ENCODE peak calls at places on chromosomes 7 and 10, in ten cellular contexts. H is HepG2, F is prostate gland, E is psoas muscle, N is tibial nerve, M is thoracic aorta, X is aorta, V is kidney, A is PC-3, W is small intestine. T is an unnamed sample. For H3K4me1, the result is how much of the 10 kb centered on the place peaks cover.

GRCh38 chr10:88728107-88728763 is 22.2 kb downstream of the LIPK start:
- DNase-seq in V (peak), A (no peak), H (peak), N (no peak), X (peak), F (no peak), E (no peak), M (no peak), W (no peak), T (no peak)

GRCh38 chr7:128210590-128211570 is 30.2 kb upstream of the LEP start:
- DNase-seq in M (no peak), A (peak), E (no peak), X (no peak), N (no peak), W (peak), H (no peak), V (no peak), F (no peak), T (no peak)

GRCh38 chr7:136868496-136869005 is at the start of gene CHRM2:
- DNase-seq in F (no peak), W (no peak), A (no peak), X (no peak), E (peak), H (no peak), N (no peak), V (no peak), M (no peak), T (no peak)

GRCh38 chr7:106450716-106451115 is 165.9 kb upstream of the NAMPT start:
- DNase-seq in V (no peak), E (no peak), N (no peak), A (no peak), H (no peak), M (no peak), W (no peak), X (no peak), F (no peak), T (no peak)

GRCh38 chr10:100742936-100743335 is 2.4 kb upstream of the PAX2 start:
- DNase-seq in H (no peak), F (no peak), A (no peak), M (no peak), V (peak), N (no peak), X (no peak), W (no peak), E (no peak), T (no peak)

GRCh38 chr10:6409982-6410694 is 169.9 kb downstream of the PRKCQ start:
- DNase-seq in W (peak), H (no peak), A (no peak), M (no peak), V (no peak), E (peak), N (no peak), F (no peak), X (no peak), T (no peak)

GRCh38 chr7:114825423-114825951 is 96.4 kb upstream of the MDFIC start:
- DNase-seq in M (no peak), X (no peak), A (no peak), F (no peak), H (no peak), W (no peak), V (no peak), N (no peak), E (no peak), T (no peak)

GRCh38 chr7:76357379-76358052 is 1.3 kb downstream of the YWHAG start:
- DNase-seq in M (no peak), F (no peak), A (no peak), W (peak), N (no peak), V (no peak), H (no peak), E (no peak), X (no peak), T (no peak)

GRCh38 chr7:132161231-132161915 is 414.9 kb downstream of the PLXNA4 start:
- DNase-seq in M (no peak), W (peak), N (no peak), F (peak), V (no peak), A (no peak), X (peak), H (no peak), E (peak), T (no peak)

GRCh38 chr7:85682819-85683218 is 496.0 kb upstream of the SEMA3D start:
- DNase-seq in A (no peak), E (no peak), X (no peak), H (no peak), W (no peak), N (no peak), F (no peak), V (no peak), M (no peak), T (no peak)

GRCh38 chr10:104371753-104372152 is 18.1 kb downstream of the CFAP58 start:
- DNase-seq in W (no peak), M (no peak), X (no peak), E (no peak), N (no peak), F (no peak), H (no peak), V (no peak), A (no peak), T (no peak)

GRCh38 chr10:72027498-72027897 is 60.9 kb downstream of the SPOCK2 start:
- DNase-seq in E (no peak), M (no peak), N (no peak), H (no peak), W (peak), X (no peak), V (no peak), A (peak), F (no peak), T (no peak)

GRCh38 chr10:72031706-72032105 is 56.6 kb downstream of the SPOCK2 start:
- DNase-seq in W (no peak), H (no peak), V (no peak), A (no peak), M (no peak), N (no peak), E (no peak), F (no peak), X (no peak), T (no peak)

GRCh38 chr10:72029414-72029813 is 58.9 kb downstream of the SPOCK2 start:
- DNase-seq in W (no peak), A (no peak), X (no peak), M (no peak), E (no peak), H (peak), V (no peak), F (no peak), N (no peak), T (no peak)

GRCh38 chr10:72034040-72034499 is 54.3 kb downstream of the SPOCK2 start:
- DNase-seq in E (no peak), W (no peak), X (no peak), A (no peak), F (no peak), N (no peak), M (no peak), V (no peak), H (peak), T (no peak)

DNA sequence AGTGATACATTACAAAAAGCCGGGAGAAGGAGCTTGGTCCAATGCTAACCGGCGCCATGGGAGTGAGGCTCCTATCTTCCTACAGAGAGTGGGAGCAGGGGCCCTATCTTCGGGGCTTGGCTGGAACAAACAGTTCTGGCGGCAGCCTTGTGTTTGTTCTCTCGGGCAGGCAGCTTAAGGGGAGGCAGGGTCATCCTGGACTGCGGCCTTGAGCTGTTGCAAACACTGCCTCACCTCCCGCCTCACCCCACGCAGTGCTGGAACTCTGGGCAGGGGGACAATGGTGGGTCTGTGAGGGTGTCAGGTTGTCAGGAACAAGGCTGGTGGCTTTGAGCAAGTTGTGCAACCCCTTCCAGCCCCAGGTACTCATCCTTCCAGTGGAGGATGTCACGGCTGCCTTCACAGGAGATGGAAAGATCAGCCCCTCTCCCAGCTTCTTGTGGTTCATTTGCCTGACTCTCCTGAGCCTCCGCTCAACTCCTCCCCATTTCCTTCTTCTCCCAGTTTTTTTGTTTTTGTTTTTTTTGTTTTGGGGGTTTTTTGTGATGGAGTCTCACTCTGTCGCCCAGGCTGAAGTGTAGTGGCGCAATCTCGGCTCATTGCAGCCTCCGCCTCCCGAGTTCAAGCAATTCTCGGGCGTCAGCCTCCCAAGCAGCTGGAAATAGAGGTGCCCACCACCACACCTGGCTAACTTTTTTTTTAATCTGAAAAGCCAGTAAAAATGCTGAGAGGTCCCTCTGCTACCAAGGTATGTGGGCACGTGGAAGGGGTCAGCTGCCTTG is 57.4 kb downstream of the SPOCK2 start:
- DNase-seq in W (no peak), V (no peak), N (no peak), H (peak), M (no peak), E (peak), F (no peak), A (no peak), X (no peak), T (no peak)
- H3K27ac ChIP-seq in W (no peak), V (no peak), N (no peak), H (peak), M (no peak), E (no peak), F (peak), A (no peak), X (no peak), T (no peak)

GRCh38 chr10:34576789-34577188 is 238.3 kb downstream of the PARD3 start:
- DNase-seq in F (no peak), M (no peak), A (no peak), E (no peak), V (no peak), W (no peak), N (no peak), H (no peak), X (no peak), T (no peak)

GRCh38 chr10:34580214-34580613 is 234.9 kb downstream of the PARD3 start:
- DNase-seq in V (no peak), X (no peak), H (no peak), W (no peak), M (no peak), E (no peak), F (no peak), A (no peak), N (no peak), T (no peak)

GRCh38 chr10:34580643-34581042 is 234.5 kb downstream of the PARD3 start:
- DNase-seq in M (no peak), A (peak), F (no peak), X (no peak), W (peak), E (no peak), V (no peak), H (peak), N (no peak), T (no peak)

GRCh38 chr10:34575882-34576281 is 239.2 kb downstream of the PARD3 start:
- DNase-seq in E (no peak), A (peak), W (no peak), N (no peak), H (no peak), F (no peak), V (no peak), M (no peak), X (no peak), T (no peak)

DNA sequence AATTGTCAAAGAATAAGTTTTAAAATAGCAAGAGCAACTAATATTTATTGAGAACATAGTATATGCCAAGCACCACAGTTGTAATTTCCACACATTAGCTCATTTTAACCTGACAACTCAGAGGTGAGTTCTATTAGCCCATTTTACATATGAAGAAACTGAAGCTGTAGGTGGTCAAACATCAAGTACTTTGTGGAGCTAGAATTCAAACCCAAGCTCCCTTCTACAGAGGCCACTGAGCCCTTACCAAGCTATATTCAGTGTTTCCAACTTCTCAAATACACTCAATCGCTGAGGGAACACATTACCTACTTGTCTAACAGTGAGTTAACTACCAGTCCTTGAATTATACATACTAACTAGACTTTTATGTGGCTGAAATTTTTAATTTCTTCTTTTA is 236.6 kb downstream of the PARD3 start:
- DNase-seq in M (no peak), V (no peak), A (no peak), H (no peak), X (no peak), E (no peak), N (no peak), F (no peak), W (no peak), T (no peak)
- H3K4me1 ChIP-seq in M (under half), V (under half), A (half or more), H (under half), X (under half), E (under half), N (under half), F (under half), W (under half), T (under half)

GRCh38 chr10:132047575-132048293 is 18.0 kb upstream of the JAKMIP3 start:
- DNase-seq in X (no peak), W (no peak), A (no peak), V (peak), H (no peak), E (peak), F (no peak), M (no peak), N (no peak), T (no peak)
- H3K27ac ChIP-seq in X (no peak), W (no peak), A (no peak), V (no peak), H (no peak), E (no peak), F (peak), M (no peak), N (no peak), T (no peak)

DNA sequence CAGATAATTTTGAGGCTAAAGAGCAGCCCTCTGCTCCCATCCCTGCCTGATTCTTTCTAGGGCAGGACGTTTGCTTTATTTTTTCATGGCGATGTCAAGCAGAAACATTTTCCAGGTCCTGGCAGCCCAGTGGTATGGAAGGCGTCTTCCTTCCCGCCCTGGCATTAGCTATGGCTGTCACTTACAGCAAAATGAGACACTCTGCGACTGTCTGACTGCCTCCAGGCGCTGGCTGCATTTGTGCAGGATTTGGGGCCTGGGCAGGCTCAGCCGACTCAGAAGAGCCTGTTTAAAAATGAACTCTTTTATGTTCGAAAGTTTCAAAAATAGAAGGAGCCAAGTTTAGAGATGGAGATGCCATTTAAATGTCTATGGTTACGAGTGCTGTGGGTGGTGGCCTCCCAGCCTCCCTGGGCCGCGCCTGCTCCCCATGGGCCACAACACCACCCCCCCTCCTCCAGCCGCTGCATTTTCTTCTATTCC is 54.8 kb upstream of the TNS3 start:
- DNase-seq in W (no peak), N (no peak), H (no peak), M (no peak), E (no peak), F (no peak), X (no peak), V (peak), A (no peak), T (no peak)
- H3K4me1 ChIP-seq in W (under half), N (under half), H (half or more), M (half or more), E (under half), F (under half), X (under half), V (under half), A (under half), T (under half)

GRCh38 chr7:36486336-36486735 is 96.7 kb downstream of the ANLN start:
- DNase-seq in H (no peak), F (no peak), E (no peak), N (no peak), X (no peak), A (no peak), V (no peak), M (no peak), W (no peak), T (no peak)
- H3K27ac ChIP-seq in H (no peak), F (no peak), E (no peak), N (no peak), X (no peak), A (no peak), V (no peak), M (no peak), W (no peak), T (no peak)

DNA sequence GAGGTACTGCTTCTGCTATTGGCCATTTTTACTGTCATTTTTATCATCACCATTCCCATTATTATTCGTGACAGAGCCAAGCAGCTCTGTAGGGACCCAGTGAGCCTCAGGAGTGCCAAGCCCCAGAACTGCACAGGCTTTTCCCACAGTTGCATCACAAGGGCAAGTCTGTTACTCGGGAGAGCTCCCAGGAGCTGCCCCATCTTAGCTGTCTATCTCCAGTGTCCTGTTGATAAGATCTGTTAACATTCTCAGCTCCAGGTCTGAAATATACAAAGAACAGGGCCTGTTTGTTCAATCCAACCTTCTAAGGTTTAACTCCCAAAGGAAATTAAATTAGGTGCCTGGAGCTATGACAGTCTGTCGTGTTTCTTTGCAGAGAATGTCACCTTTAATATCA is 20.2 kb upstream of the TRIM8 start:
- DNase-seq in H (no peak), V (peak), W (no peak), A (no peak), F (no peak), X (no peak), E (no peak), M (no peak), N (no peak), T (no peak)
- H3K4me1 ChIP-seq in H (half or more), V (under half), W (under half), A (under half), F (under half), X (under half), E (half or more), M (half or more), N (under half), T (under half)

DNA sequence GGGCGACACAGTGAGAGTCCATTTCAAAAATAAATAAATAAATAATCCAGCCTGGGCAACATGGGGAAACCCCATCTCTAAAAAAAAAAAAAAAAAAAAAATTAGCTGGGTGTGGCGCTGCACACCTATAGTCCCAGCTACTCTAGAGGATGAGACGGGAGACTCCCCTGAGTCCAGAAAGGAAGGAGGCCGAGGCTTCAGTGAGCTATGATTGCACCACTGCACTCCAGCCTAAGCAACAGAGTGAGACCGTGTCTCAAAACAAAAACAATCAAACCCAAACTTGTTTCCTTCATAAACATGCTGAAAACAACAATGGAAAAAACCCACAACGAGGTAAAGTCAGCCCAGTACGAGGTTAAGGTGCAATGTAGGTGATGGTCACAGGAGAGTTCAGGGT is 1.2 kb downstream of the COX19 start:
- DNase-seq in X (no peak), F (no peak), A (no peak), V (no peak), M (no peak), W (peak), N (no peak), E (no peak), H (no peak), T (no peak)
- H3K27ac ChIP-seq in X (no peak), F (no peak), A (no peak), V (no peak), M (no peak), W (no peak), N (peak), E (no peak), H (peak), T (peak)

GRCh38 chr7:148862481-148862880 is 21.6 kb downstream of the EZH2 start:
- DNase-seq in X (no peak), E (no peak), H (no peak), V (no peak), A (no peak), W (no peak), F (no peak), N (no peak), M (no peak), T (no peak)

GRCh38 chr7:148856891-148857290 is 27.2 kb downstream of the EZH2 start:
- DNase-seq in V (no peak), W (no peak), M (no peak), N (no peak), H (no peak), A (no peak), E (no peak), X (no peak), F (no peak), T (no peak)

GRCh38 chr7:148856035-148856881 is 27.8 kb downstream of the EZH2 start:
- DNase-seq in V (no peak), N (no peak), X (no peak), W (peak), F (peak), H (peak), A (peak), E (no peak), M (no peak), T (no peak)

GRCh38 chr7:148854975-148855374 is 29.1 kb downstream of the EZH2 start:
- DNase-seq in V (no peak), F (no peak), W (no peak), H (no peak), N (no peak), A (no peak), E (no peak), M (no peak), X (no peak), T (no peak)

DNA sequence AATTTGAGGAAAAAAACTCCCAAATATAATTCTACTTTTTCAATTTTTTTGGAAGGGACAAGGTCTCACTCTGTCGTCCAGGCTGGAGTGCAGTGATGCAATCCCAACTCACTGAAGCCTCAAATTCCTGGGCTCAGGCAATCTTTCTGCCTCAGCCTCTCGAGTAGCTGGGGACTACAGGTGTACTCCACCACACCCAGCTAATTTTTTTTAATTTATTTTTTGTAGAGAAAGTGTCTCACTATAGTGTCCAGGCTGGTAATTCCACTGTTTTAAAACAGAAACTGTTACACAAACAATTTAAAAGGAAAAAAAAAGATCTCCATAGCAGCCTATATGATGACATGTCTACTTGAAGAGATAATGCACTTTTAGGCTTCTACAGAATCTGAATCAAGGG is 25.6 kb downstream of the EZH2 start:
- DNase-seq in H (no peak), W (no peak), X (no peak), F (no peak), V (no peak), E (no peak), A (no peak), N (no peak), M (no peak), T (no peak)
- H3K4me1 ChIP-seq in H (under half), W (under half), X (under half), F (under half), V (under half), E (under half), A (under half), N (under half), M (under half), T (under half)

GRCh38 chr7:2717905-2718702 is 30.1 kb downstream of the AMZ1 start:
- DNase-seq in A (no peak), M (no peak), F (no peak), H (no peak), W (no peak), E (no peak), V (no peak), X (no peak), N (no peak), T (no peak)
- H3K27ac ChIP-seq in A (no peak), M (no peak), F (no peak), H (no peak), W (no peak), E (no peak), V (no peak), X (no peak), N (no peak), T (no peak)

GRCh38 chr10:116691079-116691398 is 51.3 kb downstream of the HSPA12A start:
- DNase-seq in V (no peak), E (no peak), F (no peak), H (no peak), X (no peak), W (no peak), N (no peak), A (no peak), M (no peak), T (no peak)
- H3K4me1 ChIP-seq in V (under half), E (under half), F (under half), H (under half), X (under half), W (under half), N (under half), A (under half), M (under half), T (under half)